ENCODE peak calls at places on chromosomes 7 and 10, in nine cellular contexts. W is lung microvascular endothelial cell; D is stimulated activated CD8-positive, alpha-beta memory T cell treated with anti-CD3 and anti-CD28 coated beads, Interleukin-2, amount 100 ng/mL, for 1 hour; F is sciatic nerve; C is ovary; N is NCI-H1105; P is dorsolateral prefrontal cortex; U is NCI-H2081 treated with DMSO at 0.1 percent for 48 hours; A is occipital lobe. L is an unnamed sample.

GRCh38 chr7:32588657-32589056 is 93.4 kb downstream of the AVL9 start:
- DNase-seq in F (no peak), A (no peak), N (no peak), U (no peak), D (no peak), C (no peak), W (peak; percentile 31), P (no peak), L (peak; percentile 62)

GRCh38 chr7:155043756-155044155 is 26.4 kb upstream of the HTR5A start:
- DNase-seq in A (no peak), W (no peak), N (no peak), F (no peak), U (no peak), C (no peak), P (no peak), D (no peak), L (no peak)

GRCh38 chr7:93160410-93160809 is 12.2 kb upstream of the SAMD9L start:
- DNase-seq in A (no peak), W (no peak), F (no peak), P (no peak), U (no peak), C (no peak), N (no peak), D (no peak), L (no peak)

GRCh38 chr10:72062832-72063702 is 25.3 kb downstream of the SPOCK2 start:
- DNase-seq in U (no peak), C (no peak), P (no peak), F (no peak), A (no peak), W (no peak), D (no peak), N (no peak), L (no peak)

GRCh38 chr10:102396751-102397151 is 1.2 kb downstream of the NFKB2 start:
- DNase-seq in A (no peak), U (no peak), D (no peak), P (no peak), W (no peak), N (no peak), F (no peak), C (no peak), L (no peak)

GRCh38 chr7:13057462-13058200 is 370.2 kb downstream of the ARL4A start:
- DNase-seq in P (no peak), U (no peak), N (no peak), D (no peak), A (no peak), F (no peak), C (no peak), W (peak; percentile 60), L (no peak)

GRCh38 chr7:8044761-8045430 is 76.3 kb downstream of the GLCCI1 start:
- DNase-seq in A (no peak), F (no peak), W (no peak), U (no peak), N (no peak), D (no peak), C (no peak), P (no peak), L (no peak)

GRCh38 chr7:101884671-101885596 is 67.5 kb downstream of the CUX1 start:
- DNase-seq in U (no peak), F (no peak), C (no peak), N (no peak), W (no peak), D (no peak), P (no peak), A (no peak), L (no peak)

GRCh38 chr10:59337254-59337653 is 25.1 kb downstream of the FAM13C start:
- DNase-seq in C (peak; percentile 56), F (no peak), A (no peak), N (peak; percentile 79), D (no peak), P (no peak), W (peak; percentile 30), U (no peak), L (peak; percentile 17)

L was measured in hepatic stellate cell.